ENCODE peak calls at places on chromosomes 5 and 9, in eight cellular contexts. One of them, this sample, is unnamed.

GRCh38 chr9:113269355-113269754 is 6.0 kb downstream of the CDC26 start:
- DNase-seq in GM13977: no peak
- DNase-seq in heart right ventricle: no peak
- DNase-seq in tibial artery: no peak
- DNase-seq in CD4-positive, alpha-beta T cell: no peak
- DNase-seq in B cell: no peak
- DNase-seq in tibial nerve: no peak
- DNase-seq in GM20000: no peak
- DNase-seq in this sample: no peak

GRCh38 chr9:130267930-130268329 is 2.4 kb downstream of the HMCN2 start:
- DNase-seq in GM13977: no peak
- DNase-seq in heart right ventricle: no peak
- DNase-seq in tibial artery: peak; percentile 74
- DNase-seq in CD4-positive, alpha-beta T cell: no peak
- DNase-seq in B cell: no peak
- DNase-seq in tibial nerve: no peak
- DNase-seq in GM20000: no peak
- DNase-seq in this sample: no peak

GRCh38 chr9:127163409-127163808 is 41.0 kb upstream of the ANGPTL2 start:
- DNase-seq in GM13977: no peak
- DNase-seq in heart right ventricle: no peak
- DNase-seq in tibial artery: no peak
- DNase-seq in CD4-positive, alpha-beta T cell: no peak
- DNase-seq in B cell: no peak
- DNase-seq in tibial nerve: no peak
- DNase-seq in GM20000: no peak
- DNase-seq in this sample: no peak

GRCh38 chr5:135834639-135835529 is at the start of gene SLC25A48:
- DNase-seq in GM13977: peak; percentile 74
- DNase-seq in heart right ventricle: peak; percentile 51
- DNase-seq in tibial artery: no peak
- DNase-seq in CD4-positive, alpha-beta T cell: no peak
- DNase-seq in B cell: no peak
- DNase-seq in tibial nerve: no peak
- DNase-seq in GM20000: no peak
- DNase-seq in this sample: peak; percentile 73

GRCh38 chr5:88250010-88250409 is 18.6 kb downstream of the TMEM161B start:
- DNase-seq in GM13977: no peak
- DNase-seq in heart right ventricle: no peak
- DNase-seq in tibial artery: no peak
- DNase-seq in CD4-positive, alpha-beta T cell: no peak
- DNase-seq in B cell: no peak
- DNase-seq in tibial nerve: no peak
- DNase-seq in GM20000: no peak
- DNase-seq in this sample: no peak

GRCh38 chr5:11324521-11325289 is 563.7 kb upstream of the DAP start:
- DNase-seq in GM13977: no peak
- DNase-seq in heart right ventricle: no peak
- DNase-seq in tibial artery: no peak
- DNase-seq in CD4-positive, alpha-beta T cell: no peak
- DNase-seq in B cell: no peak
- DNase-seq in tibial nerve: no peak
- DNase-seq in GM20000: no peak
- DNase-seq in this sample: no peak

GRCh38 chr9:86766912-86767311 is 180.4 kb downstream of the GAS1 start:
- DNase-seq in GM13977: no peak
- DNase-seq in heart right ventricle: no peak
- DNase-seq in tibial artery: peak; percentile 33
- DNase-seq in CD4-positive, alpha-beta T cell: no peak
- DNase-seq in B cell: no peak
- DNase-seq in tibial nerve: no peak
- DNase-seq in GM20000: no peak
- DNase-seq in this sample: no peak

GRCh38 chr5:148769941-148770340 is 56.5 kb upstream of the ADRB2 start:
- DNase-seq in GM13977: no peak
- DNase-seq in heart right ventricle: no peak
- DNase-seq in tibial artery: no peak
- DNase-seq in CD4-positive, alpha-beta T cell: no peak
- DNase-seq in B cell: no peak
- DNase-seq in tibial nerve: no peak
- DNase-seq in GM20000: no peak
- DNase-seq in this sample: no peak

GRCh38 chr5:150488519-150489357 is 19.2 kb upstream of the NDST1 start:
- DNase-seq in GM13977: no peak
- DNase-seq in heart right ventricle: peak; percentile 82
- DNase-seq in tibial artery: peak; percentile 74
- DNase-seq in CD4-positive, alpha-beta T cell: no peak
- DNase-seq in B cell: no peak
- DNase-seq in tibial nerve: peak; percentile 55
- DNase-seq in GM20000: no peak
- DNase-seq in this sample: no peak

GRCh38 chr5:4044881-4045280 is 449.2 kb downstream of the IRX1 start:
- DNase-seq in GM13977: no peak
- DNase-seq in heart right ventricle: no peak
- DNase-seq in tibial artery: no peak
- DNase-seq in CD4-positive, alpha-beta T cell: no peak
- DNase-seq in B cell: no peak
- DNase-seq in tibial nerve: no peak
- DNase-seq in GM20000: no peak
- DNase-seq in this sample: no peak

GRCh38 chr9:73183917-73184861 is 32.5 kb downstream of the ANXA1 start:
- DNase-seq in GM13977: peak; percentile 7
- DNase-seq in heart right ventricle: no peak
- DNase-seq in tibial artery: no peak
- DNase-seq in CD4-positive, alpha-beta T cell: no peak
- DNase-seq in B cell: no peak
- DNase-seq in tibial nerve: no peak
- DNase-seq in GM20000: peak; percentile 13
- DNase-seq in this sample: peak; percentile 13

GRCh38 chr9:125483697-125484096 is 222.1 kb downstream of the GAPVD1 start:
- DNase-seq in GM13977: no peak
- DNase-seq in heart right ventricle: no peak
- DNase-seq in tibial artery: no peak
- DNase-seq in CD4-positive, alpha-beta T cell: no peak
- DNase-seq in B cell: no peak
- DNase-seq in tibial nerve: no peak
- DNase-seq in GM20000: no peak
- DNase-seq in this sample: no peak

GRCh38 chr9:15136646-15137045 is 170.4 kb downstream of the TTC39B start:
- DNase-seq in GM13977: no peak
- DNase-seq in heart right ventricle: no peak
- DNase-seq in tibial artery: no peak
- DNase-seq in CD4-positive, alpha-beta T cell: no peak
- DNase-seq in B cell: no peak
- DNase-seq in tibial nerve: no peak
- DNase-seq in GM20000: no peak
- DNase-seq in this sample: no peak

GRCh38 chr9:99359336-99359735 is 137.3 kb downstream of the SEC61B start:
- DNase-seq in GM13977: no peak
- DNase-seq in heart right ventricle: no peak
- DNase-seq in tibial artery: no peak
- DNase-seq in CD4-positive, alpha-beta T cell: no peak
- DNase-seq in B cell: no peak
- DNase-seq in tibial nerve: no peak
- DNase-seq in GM20000: no peak
- DNase-seq in this sample: no peak

GRCh38 chr5:142881727-142882126 is 111.5 kb downstream of the ARHGAP26 start:
- DNase-seq in GM13977: no peak
- DNase-seq in heart right ventricle: no peak
- DNase-seq in tibial artery: no peak
- DNase-seq in CD4-positive, alpha-beta T cell: no peak
- DNase-seq in B cell: no peak
- DNase-seq in tibial nerve: no peak
- DNase-seq in GM20000: no peak
- DNase-seq in this sample: no peak

GRCh38 chr5:124825983-124826337 is 79.5 kb upstream of the ZNF608 start:
- DNase-seq in GM13977: no peak
- DNase-seq in heart right ventricle: no peak
- DNase-seq in tibial artery: no peak
- DNase-seq in CD4-positive, alpha-beta T cell: no peak
- DNase-seq in B cell: no peak
- DNase-seq in tibial nerve: no peak
- DNase-seq in GM20000: no peak
- DNase-seq in this sample: no peak

GRCh38 chr9:131167146-131167692 is 41.8 kb downstream of the NUP214 start:
- DNase-seq in GM13977: no peak
- DNase-seq in heart right ventricle: no peak
- DNase-seq in tibial artery: no peak
- DNase-seq in CD4-positive, alpha-beta T cell: no peak
- DNase-seq in B cell: no peak
- DNase-seq in tibial nerve: no peak
- DNase-seq in GM20000: no peak
- DNase-seq in this sample: no peak

GRCh38 chr5:171606414-171607024 is 179.1 kb upstream of the SMIM23 start:
- DNase-seq in GM13977: no peak
- DNase-seq in heart right ventricle: no peak
- DNase-seq in tibial artery: no peak
- DNase-seq in CD4-positive, alpha-beta T cell: no peak
- DNase-seq in B cell: no peak
- DNase-seq in tibial nerve: no peak
- DNase-seq in GM20000: no peak
- DNase-seq in this sample: no peak
- TF ChIP-seq CTCF in GM13977: peak; percentile 40
- TF ChIP-seq CTCF in heart right ventricle: no peak
- TF ChIP-seq CTCF in tibial artery: no peak
- TF ChIP-seq CTCF in CD4-positive, alpha-beta T cell: no peak
- TF ChIP-seq CTCF in B cell: peak; percentile 32
- TF ChIP-seq CTCF in tibial nerve: no peak
- TF ChIP-seq CTCF in GM20000: no peak
- TF ChIP-seq CTCF in this sample: no peak

DNA sequence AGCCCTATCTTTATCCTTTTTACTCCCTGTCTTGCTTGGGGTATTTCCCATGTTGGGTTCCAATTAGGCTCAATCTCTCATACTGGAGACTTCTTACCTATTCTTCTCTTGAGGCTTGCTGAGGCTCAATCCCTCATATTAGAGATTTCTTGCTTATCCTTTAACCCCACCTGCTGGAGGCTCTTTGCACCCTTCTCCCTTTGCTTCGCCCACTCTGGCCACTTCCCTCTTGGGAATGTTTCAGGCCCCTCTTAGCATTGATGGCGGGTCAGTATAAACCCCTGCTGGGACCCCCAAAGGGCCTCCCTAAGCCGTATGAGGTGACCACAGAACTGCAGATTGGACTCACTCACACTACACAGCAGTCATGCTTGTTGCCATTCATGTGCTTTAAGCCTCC is 69.3 kb upstream of the CDK20 start:
- DNase-seq in GM13977: no peak
- DNase-seq in heart right ventricle: no peak
- DNase-seq in tibial artery: no peak
- DNase-seq in CD4-positive, alpha-beta T cell: no peak
- DNase-seq in B cell: no peak
- DNase-seq in tibial nerve: no peak
- DNase-seq in GM20000: no peak
- DNase-seq in this sample: no peak
- TF ChIP-seq CTCF in GM13977: no peak
- TF ChIP-seq CTCF in heart right ventricle: no peak
- TF ChIP-seq CTCF in tibial artery: no peak
- TF ChIP-seq CTCF in CD4-positive, alpha-beta T cell: no peak
- TF ChIP-seq CTCF in B cell: no peak
- TF ChIP-seq CTCF in tibial nerve: no peak
- TF ChIP-seq CTCF in GM20000: no peak
- TF ChIP-seq CTCF in this sample: no peak

GRCh38 chr5:64973226-64973625 is 204.5 kb downstream of the CWC27 start:
- DNase-seq in GM13977: no peak
- DNase-seq in heart right ventricle: no peak
- DNase-seq in tibial artery: no peak
- DNase-seq in CD4-positive, alpha-beta T cell: no peak
- DNase-seq in B cell: no peak
- DNase-seq in tibial nerve: no peak
- DNase-seq in GM20000: no peak
- DNase-seq in this sample: no peak

GRCh38 chr5:64971990-64972389 is 203.3 kb downstream of the CWC27 start:
- DNase-seq in GM13977: no peak
- DNase-seq in heart right ventricle: no peak
- DNase-seq in tibial artery: no peak
- DNase-seq in CD4-positive, alpha-beta T cell: no peak
- DNase-seq in B cell: no peak
- DNase-seq in tibial nerve: no peak
- DNase-seq in GM20000: no peak
- DNase-seq in this sample: no peak

GRCh38 chr5:64972591-64972990 is 203.9 kb downstream of the CWC27 start:
- DNase-seq in GM13977: no peak
- DNase-seq in heart right ventricle: no peak
- DNase-seq in tibial artery: no peak
- DNase-seq in CD4-positive, alpha-beta T cell: no peak
- DNase-seq in B cell: no peak
- DNase-seq in tibial nerve: no peak
- DNase-seq in GM20000: no peak
- DNase-seq in this sample: no peak

DNA sequence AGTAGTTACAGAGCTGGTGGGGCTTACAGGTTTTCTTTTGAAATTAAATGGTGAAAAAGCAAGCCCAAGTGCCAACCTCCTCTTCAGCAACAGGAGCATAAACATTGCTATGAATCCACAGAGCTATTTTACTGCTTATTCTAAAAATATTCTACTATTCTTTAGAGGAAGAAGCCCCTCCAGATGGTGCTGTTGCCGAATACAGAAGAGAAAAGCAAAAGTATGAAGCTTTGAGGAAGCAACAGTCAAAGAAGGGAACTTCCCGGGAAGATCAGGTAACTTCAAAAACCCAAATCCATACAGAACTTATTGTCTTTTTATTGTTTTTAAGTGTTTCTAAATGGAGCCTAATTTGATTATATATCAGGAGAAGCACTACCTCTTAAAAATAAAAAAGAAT is 202.8 kb downstream of the CWC27 start:
- DNase-seq in GM13977: no peak
- DNase-seq in heart right ventricle: no peak
- DNase-seq in tibial artery: no peak
- DNase-seq in CD4-positive, alpha-beta T cell: no peak
- DNase-seq in B cell: no peak
- DNase-seq in tibial nerve: no peak
- DNase-seq in GM20000: no peak
- DNase-seq in this sample: no peak
- TF ChIP-seq CTCF in GM13977: peak; percentile 32
- TF ChIP-seq CTCF in heart right ventricle: peak; percentile 53
- TF ChIP-seq CTCF in tibial artery: no peak
- TF ChIP-seq CTCF in CD4-positive, alpha-beta T cell: no peak
- TF ChIP-seq CTCF in B cell: peak; percentile 13
- TF ChIP-seq CTCF in tibial nerve: no peak
- TF ChIP-seq CTCF in GM20000: no peak
- TF ChIP-seq CTCF in this sample: no peak

DNA sequence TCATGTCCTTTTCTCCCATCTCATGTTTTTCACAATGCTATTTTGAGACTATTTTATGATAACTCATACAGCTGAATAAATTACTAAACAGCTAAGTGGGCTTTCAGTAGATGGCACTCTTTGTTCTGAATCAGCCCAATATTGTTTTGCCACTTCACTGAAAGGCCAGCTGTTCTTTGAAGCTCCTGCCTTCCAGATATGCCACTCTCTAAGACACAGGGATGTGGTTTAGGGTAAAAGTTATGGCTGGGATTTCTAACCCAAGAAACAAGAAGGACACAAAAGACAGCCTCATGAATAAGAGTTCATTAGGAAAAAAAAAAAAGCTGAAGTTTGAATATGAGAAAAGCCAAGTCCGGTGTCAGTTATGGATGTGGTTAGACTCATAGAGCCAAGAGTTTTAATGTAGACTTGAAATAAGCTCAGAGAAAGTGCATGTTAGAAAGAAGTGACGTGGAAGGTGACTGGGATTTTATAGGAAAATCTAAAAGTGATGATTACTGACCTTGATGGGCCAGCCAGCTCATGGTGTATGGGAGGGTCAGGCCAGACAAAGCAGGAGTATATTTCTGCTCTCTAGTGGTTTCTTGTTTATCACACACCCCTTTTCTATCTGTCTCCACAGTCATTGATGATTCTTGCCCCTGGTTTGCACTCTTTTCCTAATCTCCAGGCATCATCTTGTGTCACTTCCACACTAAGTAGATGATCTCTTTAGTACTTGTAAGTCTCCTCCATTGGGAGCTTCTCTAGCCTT is 488.5 kb downstream of the NR2F1-AS1 start:
- DNase-seq in GM13977: no peak
- DNase-seq in heart right ventricle: no peak
- DNase-seq in tibial artery: no peak
- DNase-seq in CD4-positive, alpha-beta T cell: no peak
- DNase-seq in B cell: no peak
- DNase-seq in tibial nerve: no peak
- DNase-seq in GM20000: no peak
- DNase-seq in this sample: no peak
- TF ChIP-seq CTCF in GM13977: no peak
- TF ChIP-seq CTCF in heart right ventricle: peak; percentile 41
- TF ChIP-seq CTCF in tibial artery: no peak
- TF ChIP-seq CTCF in CD4-positive, alpha-beta T cell: no peak
- TF ChIP-seq CTCF in B cell: no peak
- TF ChIP-seq CTCF in tibial nerve: peak; percentile 34
- TF ChIP-seq CTCF in GM20000: no peak
- TF ChIP-seq CTCF in this sample: no peak

This sample was measured in GM13976.